ENCODE peak calls at places on chromosome 17, in four cellular contexts. Y is adrenal gland, X is Caco-2, R is left lung. M is an unnamed sample. For H3K27me3, the result is how much of the 10 kb centered on the place peaks cover.

GRCh38 chr17:3961564-3962047 is 2.6 kb downstream of the ATP2A3 start:
- DNase-seq in X (no peak), Y (no peak), R (peak), M (no peak)

GRCh38 chr17:72657467-72658317 is 434.8 kb downstream of the SLC39A11 start:
- DNase-seq in R (no peak), Y (no peak), X (no peak), M (no peak)

GRCh38 chr17:68260051-68260762 is 12.4 kb downstream of the AMZ2 start:
- DNase-seq in R (no peak), Y (no peak), X (no peak), M (no peak)

GRCh38 chr17:68355093-68355492 is 63.8 kb downstream of the ARSG start:
- DNase-seq in X (no peak), R (no peak), Y (no peak), M (no peak)

GRCh38 chr17:27523712-27524111 is 67.5 kb downstream of the KSR1 start:
- DNase-seq in X (no peak), Y (no peak), R (no peak), M (no peak)

GRCh38 chr17:37124074-37124824 is 175.5 kb downstream of the AATF start:
- DNase-seq in R (no peak), X (no peak), Y (no peak), M (no peak)

GRCh38 chr17:62592305-62593099 is 35.0 kb upstream of the MRC2 start:
- DNase-seq in X (no peak), Y (no peak), R (no peak), M (no peak)

GRCh38 chr17:80117491-80118401 is 16.4 kb downstream of the GAA start:
- DNase-seq in X (no peak), Y (peak), R (no peak), M (no peak)

GRCh38 chr17:36937961-36938565 is 788 bp downstream of the LHX1 start:
- DNase-seq in X (no peak), R (no peak), Y (no peak), M (no peak)

GRCh38 chr17:40290629-40291296 is 3.1 kb downstream of the CDC6 start:
- DNase-seq in Y (peak), R (no peak), X (peak), M (peak)

GRCh38 chr17:2405247-2405926 is 4.5 kb upstream of the MNT start:
- DNase-seq in Y (no peak), X (no peak), R (no peak), M (no peak)

GRCh38 chr17:50045154-50045553 is 10.8 kb upstream of the ITGA3 start:
- DNase-seq in R (peak), Y (no peak), X (no peak), M (no peak)

GRCh38 chr17:15398736-15399331 is 57.4 kb upstream of the TEKT3 start:
- DNase-seq in X (no peak), Y (peak), R (no peak), M (no peak)

GRCh38 chr17:34547453-34548063 is 31.8 kb upstream of the TMEM132E start:
- DNase-seq in R (no peak), Y (no peak), X (no peak), M (no peak)

GRCh38 chr17:55318715-55319487 is 54.1 kb downstream of the HLF start:
- DNase-seq in X (no peak), Y (no peak), R (no peak), M (no peak)

GRCh38 chr17:60049936-60050335 is 28.8 kb downstream of the HEATR6 start:
- DNase-seq in X (no peak), R (no peak), Y (no peak), M (no peak)

GRCh38 chr17:28338056-28338768 is 2.7 kb downstream of the TNFAIP1 start:
- DNase-seq in R (no peak), Y (no peak), X (no peak), M (peak)

GRCh38 chr17:48600244-48601098 is 4.3 kb downstream of the HOXB6 start:
- DNase-seq in R (no peak), X (peak), Y (no peak), M (no peak)

GRCh38 chr17:81432873-81433451 is 37.7 kb downstream of the BAHCC1 start:
- DNase-seq in X (no peak), Y (no peak), R (peak), M (no peak)

GRCh38 chr17:6711681-6712057 is 1.5 kb downstream of the SLC13A5 start:
- DNase-seq in R (no peak), X (no peak), Y (no peak), M (no peak)
- H3K27me3 ChIP-seq in R (under half), X (under half), Y (under half), M (half or more)

GRCh38 chr17:7241047-7241733 is 1.1 kb downstream of the GABARAP start:
- DNase-seq in Y (no peak), R (no peak), X (no peak), M (no peak)

GRCh38 chr17:7237761-7238417 is 1.4 kb downstream of the PHF23 start:
- DNase-seq in R (peak), X (peak), Y (peak), M (peak)

GRCh38 chr17:7238418-7239090 is 703 bp downstream of the PHF23 start:
- DNase-seq in Y (peak), X (no peak), R (peak), M (peak)

GRCh38 chr17:7240375-7240774 is 1.1 kb upstream of the PHF23 start:
- DNase-seq in X (no peak), R (no peak), Y (no peak), M (no peak)

DNA sequence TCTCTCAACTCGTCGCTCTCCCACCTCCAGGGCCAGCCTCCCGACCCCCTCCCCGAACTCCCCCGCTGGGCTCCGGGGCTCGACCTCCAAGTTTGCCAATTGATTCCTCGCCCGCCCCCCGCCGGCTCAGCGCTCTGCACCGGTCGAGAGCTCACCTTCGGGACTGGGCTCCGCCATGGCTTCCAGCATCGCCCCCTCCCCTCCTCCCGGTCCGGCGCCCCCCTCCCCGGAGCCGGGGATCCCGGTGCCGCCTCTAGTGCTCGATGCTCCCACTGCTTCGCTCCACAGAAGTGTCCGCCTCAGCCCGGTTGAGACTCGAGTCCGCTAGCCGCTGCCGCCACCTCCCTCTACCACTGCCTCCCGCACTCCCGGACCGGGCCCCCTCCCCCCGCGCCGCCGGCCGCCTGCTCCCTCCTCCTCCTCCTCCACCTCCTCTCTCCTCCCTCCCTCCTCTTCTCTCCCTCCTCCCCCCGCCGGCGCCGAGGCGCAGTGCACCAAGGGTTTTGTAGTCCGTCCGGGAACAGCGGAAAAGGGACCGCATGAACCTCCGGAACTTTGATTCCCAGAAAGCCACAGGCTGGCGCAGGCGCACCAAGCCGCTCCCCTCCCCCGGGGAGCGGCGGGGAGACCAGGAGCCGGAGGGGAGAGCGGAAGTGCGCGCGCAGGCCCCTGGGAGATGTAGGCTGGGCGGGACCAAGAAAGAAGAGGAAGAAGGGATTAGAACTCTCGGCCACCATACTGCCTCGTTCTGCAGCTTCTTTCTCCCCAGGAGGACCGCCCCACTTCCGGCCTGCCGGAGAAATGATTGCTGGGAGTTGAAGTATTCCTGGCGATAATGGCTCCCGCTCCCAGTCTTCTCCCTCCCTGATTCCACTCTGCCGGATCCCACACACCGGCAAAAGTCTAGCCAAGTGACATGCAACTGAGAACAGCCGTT is at the start of gene PHF23:
- DNase-seq in Y (peak), X (peak), R (peak), M (peak)
- TF ChIP-seq CTCF in Y (peak), X (no peak), R (no peak), M (no peak)

GRCh38 chr17:56810286-56810781 is 23.4 kb downstream of the C17orf67 start:
- DNase-seq in R (no peak), Y (no peak), X (no peak), M (no peak)
- H3K27me3 ChIP-seq in R (under half), Y (under half), X (under half), M (under half)

DNA sequence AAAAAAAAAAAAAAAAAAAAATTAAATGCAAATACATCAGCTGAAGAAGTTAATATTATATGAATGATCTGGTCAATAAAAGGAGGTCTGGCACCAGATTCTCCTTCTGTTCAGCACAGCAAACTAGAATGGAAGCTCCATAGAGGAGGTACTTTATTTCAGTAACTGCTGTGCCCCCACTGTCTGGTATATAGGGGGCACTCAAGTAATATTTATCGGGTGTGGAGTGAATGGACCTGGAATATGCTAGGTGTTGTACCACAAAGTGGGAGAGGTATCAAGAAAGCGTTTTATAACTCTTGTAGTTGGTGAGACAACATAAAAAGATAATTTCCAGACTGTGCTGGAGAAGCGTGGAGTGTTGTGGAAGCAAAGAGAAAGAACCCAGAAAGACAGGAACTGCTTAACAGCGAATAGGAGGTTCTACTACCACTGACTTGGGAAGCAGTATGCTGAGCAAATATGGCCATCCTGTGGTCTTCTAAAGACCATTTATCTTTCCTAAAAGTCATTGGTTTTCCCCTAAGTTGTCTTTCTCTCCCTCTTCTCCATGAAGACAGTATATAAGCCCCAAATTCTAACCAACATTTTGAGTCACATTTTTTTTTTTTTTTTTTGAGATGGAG is 12.2 kb upstream of the PRKCA start:
- DNase-seq in Y (no peak), X (no peak), R (no peak), M (no peak)
- TF ChIP-seq CTCF in Y (no peak), X (peak), R (no peak), M (no peak)

DNA sequence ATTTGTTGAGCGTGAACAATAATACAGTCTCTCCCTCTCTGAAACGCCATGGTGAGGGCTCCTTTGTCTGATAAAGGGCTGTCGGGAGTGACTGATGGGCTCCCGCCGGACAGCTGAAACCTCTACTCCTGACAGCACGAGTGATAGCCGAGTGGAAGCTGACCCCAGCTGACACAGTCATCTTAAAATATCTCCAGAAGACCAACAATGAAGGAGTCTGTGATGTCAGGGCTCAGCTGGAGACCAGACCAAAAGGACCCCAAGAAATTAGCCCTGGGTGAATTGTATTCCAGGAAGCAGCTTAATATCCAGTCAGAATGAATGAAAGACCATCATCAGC is 22.4 kb downstream of the CCDC182 start:
- DNase-seq in R (no peak), X (no peak), Y (no peak), M (no peak)
- H3K27me3 ChIP-seq in R (under half), X (under half), Y (under half), M (under half)

DNA sequence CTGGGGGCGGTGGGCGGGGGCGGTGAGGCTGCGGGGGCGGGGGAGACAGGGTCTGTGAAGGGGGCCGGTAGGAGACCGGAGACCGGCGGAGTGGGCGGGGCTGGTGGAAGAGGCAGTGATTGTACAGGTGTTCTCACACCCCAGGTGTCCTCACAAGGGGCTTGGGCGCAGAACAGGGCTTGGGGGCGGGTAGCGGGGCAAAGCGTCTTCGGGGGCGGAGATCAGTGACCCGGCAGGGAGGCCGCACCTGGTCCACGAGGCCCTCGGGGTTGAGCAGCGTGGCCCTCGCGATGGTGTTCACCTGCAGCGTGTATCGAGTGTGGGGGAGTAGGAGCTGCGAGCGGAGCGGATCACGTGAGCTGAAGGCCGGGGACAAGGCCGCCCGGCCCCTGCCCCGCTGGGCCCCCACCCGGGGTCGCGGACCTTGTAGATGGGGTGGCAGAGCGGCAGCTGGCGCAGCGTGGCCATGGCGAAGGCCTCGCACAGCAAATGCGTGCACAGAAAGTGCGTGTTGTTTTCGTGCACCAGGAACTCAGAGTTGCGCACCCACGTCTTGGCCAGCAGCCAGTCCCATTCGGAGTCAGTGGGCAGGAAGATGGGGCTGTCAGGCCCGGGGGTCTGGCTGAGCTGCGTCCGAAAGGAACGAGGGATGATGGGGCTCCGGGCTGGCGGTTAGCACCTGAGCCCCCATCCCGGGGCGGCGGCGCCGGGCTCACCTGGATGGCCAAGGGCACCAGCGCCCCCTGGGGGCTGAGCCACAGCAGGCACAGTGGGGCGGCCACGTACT is 8.5 kb downstream of the ALOXE3 start:
- DNase-seq in R (peak), Y (no peak), X (peak), M (peak)
- TF ChIP-seq CTCF in R (peak), Y (peak), X (peak), M (peak)

GRCh38 chr17:1221209-1221608 is 41.4 kb upstream of the ABR start:
- DNase-seq in R (no peak), Y (no peak), X (no peak), M (no peak)

GRCh38 chr17:1216209-1216937 is 36.6 kb upstream of the ABR start:
- DNase-seq in X (no peak), R (no peak), Y (no peak), M (no peak)

GRCh38 chr17:1222321-1222720 is 42.5 kb upstream of the ABR start:
- DNase-seq in X (no peak), Y (no peak), R (no peak), M (no peak)

GRCh38 chr17:1220346-1220745 is 40.6 kb upstream of the ABR start:
- DNase-seq in R (no peak), Y (no peak), X (no peak), M (no peak)

GRCh38 chr17:1217030-1217429 is 37.2 kb upstream of the ABR start:
- DNase-seq in Y (no peak), X (no peak), R (no peak), M (no peak)
- H3K27me3 ChIP-seq in Y (under half), X (under half), R (under half), M (under half)

M was measured in heart right ventricle.